ENCODE peak calls at places on chromosomes 16 and 17, in five cellular contexts. One of them, this sample, is unnamed.

GRCh38 chr16:56258508-56259424 is 67.5 kb downstream of the GNAO1 start:
- DNase-seq in cardiac muscle cell: peak
- DNase-seq in nephron progenitor cell: no peak
- DNase-seq in suprapubic skin: no peak
- DNase-seq in GM13976: no peak
- DNase-seq in this sample: no peak

GRCh38 chr16:20886320-20886719 is 13.8 kb downstream of the DCUN1D3 start:
- DNase-seq in suprapubic skin: no peak
- DNase-seq in cardiac muscle cell: no peak
- DNase-seq in GM13976: no peak
- DNase-seq in nephron progenitor cell: no peak
- DNase-seq in this sample: no peak

GRCh38 chr16:67560827-67561342 is 1.4 kb upstream of the CTCF start:
- DNase-seq in GM13976: no peak
- DNase-seq in nephron progenitor cell: no peak
- DNase-seq in suprapubic skin: no peak
- DNase-seq in cardiac muscle cell: no peak
- DNase-seq in this sample: no peak

GRCh38 chr17:67605259-67605912 is 112.3 kb upstream of the NOL11 start:
- DNase-seq in suprapubic skin: no peak
- DNase-seq in cardiac muscle cell: no peak
- DNase-seq in nephron progenitor cell: no peak
- DNase-seq in GM13976: no peak
- DNase-seq in this sample: peak

GRCh38 chr16:79164378-79164720 is 436.2 kb downstream of the MAF start:
- DNase-seq in cardiac muscle cell: no peak
- DNase-seq in suprapubic skin: no peak
- DNase-seq in nephron progenitor cell: peak
- DNase-seq in GM13976: no peak
- DNase-seq in this sample: no peak

GRCh38 chr17:20823890-20824289 is 218.9 kb downstream of the USP22 start:
- DNase-seq in suprapubic skin: no peak
- DNase-seq in GM13976: no peak
- DNase-seq in cardiac muscle cell: no peak
- DNase-seq in nephron progenitor cell: no peak
- DNase-seq in this sample: peak

GRCh38 chr17:17297217-17297616 is 6.0 kb upstream of the NT5M start:
- DNase-seq in nephron progenitor cell: no peak
- DNase-seq in suprapubic skin: no peak
- DNase-seq in cardiac muscle cell: no peak
- DNase-seq in GM13976: no peak
- DNase-seq in this sample: no peak

GRCh38 chr17:50331085-50331791 is 14.7 kb upstream of the XYLT2 start:
- DNase-seq in GM13976: no peak
- DNase-seq in cardiac muscle cell: no peak
- DNase-seq in nephron progenitor cell: no peak
- DNase-seq in suprapubic skin: no peak
- DNase-seq in this sample: no peak

GRCh38 chr16:12503201-12503600 is 300.5 kb downstream of the CPPED1 start:
- DNase-seq in GM13976: no peak
- DNase-seq in nephron progenitor cell: no peak
- DNase-seq in suprapubic skin: no peak
- DNase-seq in cardiac muscle cell: no peak
- DNase-seq in this sample: no peak

GRCh38 chr17:61167050-61167449 is 232.6 kb upstream of the TBX2 start:
- DNase-seq in suprapubic skin: no peak
- DNase-seq in nephron progenitor cell: no peak
- DNase-seq in cardiac muscle cell: no peak
- DNase-seq in GM13976: no peak
- DNase-seq in this sample: no peak

GRCh38 chr17:44608732-44609435 is 47.4 kb upstream of the MEIOC start:
- DNase-seq in GM13976: no peak
- DNase-seq in nephron progenitor cell: no peak
- DNase-seq in cardiac muscle cell: no peak
- DNase-seq in suprapubic skin: no peak
- DNase-seq in this sample: no peak

GRCh38 chr17:41518031-41518430 is 659 bp downstream of the KRT15 start:
- DNase-seq in cardiac muscle cell: no peak
- DNase-seq in suprapubic skin: no peak
- DNase-seq in nephron progenitor cell: no peak
- DNase-seq in GM13976: no peak
- DNase-seq in this sample: no peak

GRCh38 chr17:37744633-37744927 is 279 bp downstream of the HNF1B start:
- DNase-seq in suprapubic skin: no peak
- DNase-seq in nephron progenitor cell: no peak
- DNase-seq in cardiac muscle cell: no peak
- DNase-seq in GM13976: peak
- DNase-seq in this sample: peak

GRCh38 chr16:31873556-31874353 is at the start of gene ZNF267:
- DNase-seq in GM13976: peak
- DNase-seq in cardiac muscle cell: peak
- DNase-seq in suprapubic skin: peak
- DNase-seq in nephron progenitor cell: peak
- DNase-seq in this sample: peak

GRCh38 chr16:2852731-2853507 is 5.1 kb downstream of the PRSS22 start:
- DNase-seq in suprapubic skin: no peak
- DNase-seq in cardiac muscle cell: no peak
- DNase-seq in GM13976: peak
- DNase-seq in nephron progenitor cell: no peak
- DNase-seq in this sample: no peak

GRCh38 chr17:62869885-62870580 is 61.9 kb upstream of the MARCHF10 start:
- DNase-seq in cardiac muscle cell: peak
- DNase-seq in nephron progenitor cell: peak
- DNase-seq in suprapubic skin: no peak
- DNase-seq in GM13976: peak
- DNase-seq in this sample: peak

GRCh38 chr17:46979023-46979870 is at the start of gene RPRML:
- DNase-seq in suprapubic skin: no peak
- DNase-seq in nephron progenitor cell: peak
- DNase-seq in cardiac muscle cell: peak
- DNase-seq in GM13976: peak
- DNase-seq in this sample: peak

GRCh38 chr16:57999971-58000705 is at the start of gene ZNF319:
- DNase-seq in suprapubic skin: no peak
- DNase-seq in GM13976: no peak
- DNase-seq in nephron progenitor cell: no peak
- DNase-seq in cardiac muscle cell: peak
- DNase-seq in this sample: peak

GRCh38 chr17:59361386-59361785 is 29.9 kb downstream of the YPEL2 start:
- DNase-seq in GM13976: no peak
- DNase-seq in suprapubic skin: no peak
- DNase-seq in cardiac muscle cell: no peak
- DNase-seq in nephron progenitor cell: no peak
- DNase-seq in this sample: no peak

GRCh38 chr16:71293921-71294320 is 4.7 kb upstream of the CMTR2 start:
- DNase-seq in nephron progenitor cell: no peak
- DNase-seq in cardiac muscle cell: no peak
- DNase-seq in GM13976: no peak
- DNase-seq in suprapubic skin: no peak
- DNase-seq in this sample: no peak

GRCh38 chr17:78329263-78330059 is 30.4 kb downstream of the SOCS3 start:
- DNase-seq in cardiac muscle cell: no peak
- DNase-seq in nephron progenitor cell: no peak
- DNase-seq in suprapubic skin: no peak
- DNase-seq in GM13976: no peak
- DNase-seq in this sample: no peak

GRCh38 chr16:1245452-1246005 is 5.0 kb downstream of the TPSAB1 start:
- DNase-seq in GM13976: no peak
- DNase-seq in cardiac muscle cell: no peak
- DNase-seq in nephron progenitor cell: no peak
- DNase-seq in suprapubic skin: peak
- DNase-seq in this sample: no peak

GRCh38 chr17:27526603-27527002 is 70.4 kb downstream of the KSR1 start:
- DNase-seq in cardiac muscle cell: no peak
- DNase-seq in suprapubic skin: no peak
- DNase-seq in GM13976: peak
- DNase-seq in nephron progenitor cell: peak
- DNase-seq in this sample: no peak

GRCh38 chr17:74215332-74215727 is 2.0 kb downstream of the TTYH2 start:
- DNase-seq in cardiac muscle cell: no peak
- DNase-seq in nephron progenitor cell: no peak
- DNase-seq in GM13976: no peak
- DNase-seq in suprapubic skin: no peak
- DNase-seq in this sample: no peak

DNA sequence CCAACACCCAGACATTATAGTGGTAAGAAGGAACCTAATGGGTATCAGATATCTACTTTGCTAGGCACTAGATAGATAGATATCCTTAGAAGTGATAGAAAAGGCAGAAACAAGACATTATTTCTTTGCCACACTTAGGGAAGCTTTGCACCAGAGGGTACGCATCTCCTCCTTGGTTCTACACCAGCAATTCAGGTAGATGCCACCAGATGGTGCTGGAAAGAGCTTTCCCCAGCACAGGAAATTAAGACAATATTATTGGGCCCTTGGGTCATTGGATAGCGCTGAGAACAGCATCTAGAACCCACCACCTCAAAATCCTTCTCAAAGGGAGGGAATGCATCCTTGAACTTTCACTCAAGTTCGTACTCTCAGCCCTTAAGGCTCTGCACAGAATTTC is 173.8 kb upstream of the CCL2 start:
- DNase-seq in nephron progenitor cell: no peak
- DNase-seq in suprapubic skin: no peak
- DNase-seq in cardiac muscle cell: peak
- DNase-seq in GM13976: peak
- DNase-seq in this sample: no peak
- TF ChIP-seq CTCF in nephron progenitor cell: peak
- TF ChIP-seq CTCF in suprapubic skin: no peak
- TF ChIP-seq CTCF in cardiac muscle cell: peak
- TF ChIP-seq CTCF in GM13976: peak
- TF ChIP-seq CTCF in this sample: peak

GRCh38 chr17:269616-270514 is 82.7 kb downstream of the RPH3AL start:
- DNase-seq in cardiac muscle cell: no peak
- DNase-seq in suprapubic skin: peak
- DNase-seq in GM13976: no peak
- DNase-seq in nephron progenitor cell: no peak
- DNase-seq in this sample: peak
- TF ChIP-seq CTCF in cardiac muscle cell: no peak
- TF ChIP-seq CTCF in suprapubic skin: no peak
- TF ChIP-seq CTCF in GM13976: no peak
- TF ChIP-seq CTCF in nephron progenitor cell: no peak
- TF ChIP-seq CTCF in this sample: no peak

GRCh38 chr17:42773290-42774035 is at the start of gene VPS25:
- DNase-seq in suprapubic skin: no peak
- DNase-seq in nephron progenitor cell: peak
- DNase-seq in cardiac muscle cell: peak
- DNase-seq in GM13976: peak
- DNase-seq in this sample: peak
- TF ChIP-seq CTCF in suprapubic skin: no peak
- TF ChIP-seq CTCF in nephron progenitor cell: no peak
- TF ChIP-seq CTCF in cardiac muscle cell: peak
- TF ChIP-seq CTCF in GM13976: no peak
- TF ChIP-seq CTCF in this sample: no peak

GRCh38 chr16:83995756-83996155 is 27.7 kb downstream of the NECAB2 start:
- DNase-seq in cardiac muscle cell: peak
- DNase-seq in GM13976: peak
- DNase-seq in nephron progenitor cell: peak
- DNase-seq in suprapubic skin: no peak
- DNase-seq in this sample: no peak

GRCh38 chr16:83994703-83995102 is 26.7 kb downstream of the NECAB2 start:
- DNase-seq in suprapubic skin: no peak
- DNase-seq in cardiac muscle cell: no peak
- DNase-seq in GM13976: no peak
- DNase-seq in nephron progenitor cell: no peak
- DNase-seq in this sample: no peak

GRCh38 chr16:83998091-83998490 is 30.0 kb downstream of the NECAB2 start:
- DNase-seq in nephron progenitor cell: no peak
- DNase-seq in cardiac muscle cell: no peak
- DNase-seq in GM13976: no peak
- DNase-seq in suprapubic skin: no peak
- DNase-seq in this sample: no peak

GRCh38 chr16:83994087-83994486 is 26.0 kb downstream of the NECAB2 start:
- DNase-seq in suprapubic skin: no peak
- DNase-seq in cardiac muscle cell: no peak
- DNase-seq in GM13976: no peak
- DNase-seq in nephron progenitor cell: no peak
- DNase-seq in this sample: no peak

DNA sequence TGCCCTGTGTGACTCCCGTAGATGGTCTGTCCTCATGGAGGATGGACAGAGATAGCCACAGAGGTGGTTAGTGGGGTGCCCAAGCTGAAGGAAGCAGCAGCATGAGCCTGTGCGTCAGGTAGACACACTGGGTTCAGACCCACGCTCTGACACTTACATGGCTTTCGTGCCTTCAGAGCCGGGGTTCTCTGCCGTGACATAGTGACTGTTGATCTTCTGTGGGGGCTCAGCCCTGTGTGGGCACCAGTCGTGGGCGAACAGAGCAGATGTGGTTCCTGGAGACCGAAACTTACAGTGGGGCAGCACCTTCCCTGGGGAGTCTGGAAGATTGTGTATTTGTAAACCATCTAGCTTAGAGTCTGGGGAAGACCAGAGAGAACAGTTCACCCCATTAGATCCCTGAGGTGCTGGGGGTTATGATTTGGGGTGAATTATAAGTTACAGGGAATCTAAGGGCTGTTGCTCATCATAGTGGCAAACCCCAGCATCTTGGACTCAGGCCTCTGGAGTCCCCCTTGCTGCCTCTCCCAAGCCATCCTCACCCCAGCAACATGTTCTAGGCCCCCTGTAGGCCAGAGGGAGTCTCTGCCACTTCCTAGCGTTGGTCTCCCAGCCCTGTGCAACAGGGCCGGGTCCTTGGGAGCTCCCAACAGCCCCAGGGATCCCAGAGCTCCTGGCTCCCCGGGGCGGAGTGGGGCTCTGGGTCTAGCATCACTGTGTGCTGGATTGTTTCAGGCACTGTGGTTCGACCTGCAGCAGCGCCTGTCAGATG is 28.6 kb downstream of the NECAB2 start:
- DNase-seq in GM13976: no peak
- DNase-seq in suprapubic skin: no peak
- DNase-seq in nephron progenitor cell: no peak
- DNase-seq in cardiac muscle cell: no peak
- DNase-seq in this sample: no peak
- TF ChIP-seq CTCF in GM13976: no peak
- TF ChIP-seq CTCF in suprapubic skin: no peak
- TF ChIP-seq CTCF in nephron progenitor cell: no peak
- TF ChIP-seq CTCF in cardiac muscle cell: no peak
- TF ChIP-seq CTCF in this sample: no peak

DNA sequence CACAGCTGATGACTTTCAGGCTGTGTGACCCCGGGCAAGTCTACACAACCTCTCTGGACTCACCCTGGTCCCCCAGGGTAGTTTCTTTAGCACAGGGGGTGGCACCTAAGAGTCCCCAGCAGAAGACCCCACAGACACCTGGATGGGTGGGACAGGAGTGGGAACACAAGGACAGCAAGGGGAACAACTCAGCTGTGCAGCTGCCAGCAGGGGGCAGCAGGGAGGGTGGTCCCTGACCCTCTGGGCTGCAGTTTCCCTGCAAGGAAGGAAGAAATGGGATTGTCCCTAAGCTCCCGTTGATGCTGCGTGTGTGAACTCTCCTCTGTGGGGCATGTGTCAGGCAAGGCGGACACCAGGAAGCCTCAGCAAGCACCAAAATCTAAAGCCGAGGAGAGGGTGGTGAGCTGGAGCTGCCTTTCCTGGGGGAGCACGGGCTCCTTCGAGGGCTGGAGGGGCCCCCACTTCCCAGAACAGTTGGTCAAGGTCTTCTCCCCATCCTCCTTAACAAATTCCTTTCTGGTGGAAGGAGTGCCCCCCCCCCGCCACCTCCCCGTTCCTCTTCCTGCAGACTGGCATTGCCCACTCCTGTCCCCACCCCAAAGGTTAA is 24.1 kb upstream of the CDH5 start:
- DNase-seq in cardiac muscle cell: peak
- DNase-seq in suprapubic skin: no peak
- DNase-seq in nephron progenitor cell: peak
- DNase-seq in GM13976: peak
- DNase-seq in this sample: peak
- TF ChIP-seq CTCF in cardiac muscle cell: peak
- TF ChIP-seq CTCF in suprapubic skin: peak
- TF ChIP-seq CTCF in nephron progenitor cell: peak
- TF ChIP-seq CTCF in GM13976: peak
- TF ChIP-seq CTCF in this sample: peak

This sample was measured in glutamatergic neuron.